ENCODE peak calls at places on chromosomes 13 and 19, in seven cellular contexts. G is colonic mucosa, D is brain microvascular endothelial cell, O is HFFc6, U is fibroblast of the aortic adventitia, E is cardiac fibroblast, S is astrocyte of the spinal cord. X is an unnamed sample.

GRCh38 chr13:33401238-33401637 is 115.7 kb upstream of the STARD13 start:
- DNase-seq in S (no peak), D (no peak), U (no peak), E (no peak), G (peak; percentile 78), O (no peak), X (no peak)

GRCh38 chr13:101624210-101624922 is 171.9 kb downstream of the ITGBL1 start:
- DNase-seq in G (no peak), D (no peak), S (peak; percentile 43), E (no peak), O (no peak), U (peak; percentile 32), X (no peak)

GRCh38 chr19:7550987-7551761 is 15.7 kb downstream of the PNPLA6 start:
- DNase-seq in O (no peak), S (peak; percentile 59), D (peak; percentile 27), U (no peak), G (peak; percentile 83), E (peak; percentile 38), X (peak; percentile 81)

GRCh38 chr19:41793414-41793727 is 3.0 kb upstream of the CEACAM3 start:
- DNase-seq in S (no peak), O (no peak), G (no peak), U (no peak), D (no peak), E (no peak), X (no peak)

GRCh38 chr13:49346460-49346859 is 97.4 kb downstream of the CAB39L start:
- DNase-seq in S (no peak), U (no peak), D (no peak), E (no peak), G (no peak), O (no peak), X (no peak)

GRCh38 chr13:92896842-92897241 is 329.8 kb upstream of the GPC6 start:
- DNase-seq in D (peak; percentile 20), O (no peak), S (peak; percentile 25), E (peak; percentile 25), G (no peak), U (peak; percentile 39), X (no peak)

GRCh38 chr19:2634228-2634951 is 68.1 kb downstream of the GNG7 start:
- DNase-seq in G (no peak), S (no peak), D (no peak), O (no peak), E (peak; percentile 73), U (peak; percentile 49), X (no peak)

GRCh38 chr19:18496167-18496979 is 25.5 kb downstream of the ELL start:
- DNase-seq in S (peak; percentile 32), G (peak; percentile 60), E (peak; percentile 81), D (peak; percentile 61), U (peak; percentile 27), O (peak; percentile 77), X (no peak)

GRCh38 chr13:100212904-100213538 is 124.1 kb downstream of the PCCA start:
- DNase-seq in S (no peak), O (no peak), U (no peak), G (no peak), E (no peak), D (no peak), X (no peak)

GRCh38 chr13:68808456-68808855 is 1299.2 kb upstream of the ATXN8OS start:
- DNase-seq in G (no peak), O (no peak), D (no peak), E (no peak), U (no peak), S (peak; percentile 74), X (no peak)

GRCh38 chr19:16978156-16978555 is 48.5 kb downstream of the CPAMD8 start:
- DNase-seq in D (no peak), U (no peak), O (no peak), G (no peak), E (no peak), S (no peak), X (no peak)

GRCh38 chr13:86585826-86586225 is 786.6 kb upstream of the SLITRK6 start:
- DNase-seq in S (peak; percentile 82), U (peak; percentile 90), E (no peak), O (no peak), D (no peak), G (peak; percentile 36), X (no peak)

GRCh38 chr13:76637651-76638111 is 248.5 kb downstream of the KCTD12 start:
- DNase-seq in U (peak; percentile 33), E (peak; percentile 87), O (peak; percentile 18), D (peak; percentile 42), S (peak; percentile 64), G (no peak), X (no peak)

GRCh38 chr13:114054269-114054668 is 78.2 kb downstream of the RASA3 start:
- DNase-seq in S (no peak), U (no peak), D (no peak), G (no peak), O (no peak), E (no peak), X (no peak)

GRCh38 chr19:7725791-7726190 is 6.1 kb downstream of the CLEC4G start:
- DNase-seq in O (no peak), S (no peak), U (no peak), D (no peak), E (no peak), G (no peak), X (no peak)

GRCh38 chr19:55325172-55325571 is at the start of gene TMEM150B:
- DNase-seq in O (no peak), U (no peak), G (no peak), E (no peak), D (no peak), S (no peak), X (no peak)

GRCh38 chr19:4577020-4577782 is 17.7 kb upstream of the SEMA6B start:
- DNase-seq in D (no peak), S (peak; percentile 15), O (no peak), G (no peak), U (peak; percentile 37), E (peak; percentile 40), X (no peak)

GRCh38 chr13:33218020-33218419 is 67.5 kb downstream of the STARD13 start:
- DNase-seq in G (no peak), D (peak; percentile 75), S (peak; percentile 68), E (peak; percentile 48), U (no peak), O (peak; percentile 57), X (no peak)

GRCh38 chr19:7603919-7604318 is 8.3 kb downstream of the CAMSAP3 start:
- DNase-seq in O (no peak), S (no peak), E (no peak), D (no peak), G (no peak), U (peak; percentile 17), X (no peak)

GRCh38 chr19:46015080-46015960 is 7.5 kb downstream of the PGLYRP1 start:
- DNase-seq in O (no peak), G (peak; percentile 90), E (no peak), S (peak; percentile 8), D (no peak), U (no peak), X (no peak)

GRCh38 chr13:73767747-73768315 is 366.4 kb downstream of the KLF12 start:
- DNase-seq in E (peak; percentile 17), O (peak; percentile 11), D (no peak), G (peak; percentile 44), S (no peak), U (no peak), X (no peak)
- TF ChIP-seq CTCF in E (peak; percentile 47), O (peak; percentile 68), D (peak; percentile 66), G (no peak), S (peak; percentile 38), U (peak; percentile 43), X (peak; percentile 64)

GRCh38 chr19:12872255-12872654 is 9.0 kb downstream of the DNASE2 start:
- DNase-seq in U (no peak), E (no peak), S (no peak), D (no peak), O (no peak), G (no peak), X (no peak)

GRCh38 chr19:12872941-12873890 is 8.0 kb downstream of the DNASE2 start:
- DNase-seq in G (peak; percentile 79), S (peak; percentile 43), D (peak; percentile 52), E (peak; percentile 84), O (peak; percentile 31), U (peak; percentile 57), X (no peak)

GRCh38 chr19:12875086-12875485 is 6.2 kb downstream of the DNASE2 start:
- DNase-seq in D (no peak), U (no peak), G (no peak), S (no peak), E (no peak), O (no peak), X (no peak)

GRCh38 chr19:12871681-12872080 is 9.6 kb downstream of the DNASE2 start:
- DNase-seq in O (no peak), S (no peak), E (no peak), G (no peak), D (no peak), U (no peak), X (no peak)

GRCh38 chr19:12873891-12874745 is 7.1 kb downstream of the DNASE2 start:
- DNase-seq in D (no peak), O (no peak), E (no peak), S (no peak), G (no peak), U (no peak), X (no peak)
- TF ChIP-seq CTCF in D (no peak), O (no peak), E (no peak), S (no peak), G (no peak), U (no peak), X (no peak)

DNA sequence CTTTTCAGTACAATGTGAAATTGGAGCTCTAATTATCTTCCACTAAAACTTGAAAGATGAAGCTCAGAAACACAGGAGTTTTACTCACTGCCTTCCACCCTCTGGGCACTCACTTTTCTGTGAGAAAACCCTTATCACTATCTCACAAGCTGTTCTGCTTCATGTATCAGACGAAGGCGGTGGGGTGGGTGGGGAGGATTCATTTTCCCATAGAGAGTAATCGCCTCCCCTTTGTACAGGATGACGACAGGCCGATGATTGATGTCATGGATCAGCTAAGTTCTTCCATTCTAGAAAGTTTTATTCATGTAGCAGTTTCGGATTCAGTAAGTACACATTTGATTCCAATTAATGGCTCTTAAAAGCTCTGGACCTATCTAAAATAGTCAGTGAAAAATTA is 139.9 kb downstream of the ZAR1L start:
- DNase-seq in E (no peak), G (no peak), D (no peak), S (no peak), U (peak; percentile 45), O (no peak), X (no peak)
- TF ChIP-seq CTCF in E (no peak), G (no peak), D (no peak), S (no peak), U (no peak), O (no peak), X (no peak)

DNA sequence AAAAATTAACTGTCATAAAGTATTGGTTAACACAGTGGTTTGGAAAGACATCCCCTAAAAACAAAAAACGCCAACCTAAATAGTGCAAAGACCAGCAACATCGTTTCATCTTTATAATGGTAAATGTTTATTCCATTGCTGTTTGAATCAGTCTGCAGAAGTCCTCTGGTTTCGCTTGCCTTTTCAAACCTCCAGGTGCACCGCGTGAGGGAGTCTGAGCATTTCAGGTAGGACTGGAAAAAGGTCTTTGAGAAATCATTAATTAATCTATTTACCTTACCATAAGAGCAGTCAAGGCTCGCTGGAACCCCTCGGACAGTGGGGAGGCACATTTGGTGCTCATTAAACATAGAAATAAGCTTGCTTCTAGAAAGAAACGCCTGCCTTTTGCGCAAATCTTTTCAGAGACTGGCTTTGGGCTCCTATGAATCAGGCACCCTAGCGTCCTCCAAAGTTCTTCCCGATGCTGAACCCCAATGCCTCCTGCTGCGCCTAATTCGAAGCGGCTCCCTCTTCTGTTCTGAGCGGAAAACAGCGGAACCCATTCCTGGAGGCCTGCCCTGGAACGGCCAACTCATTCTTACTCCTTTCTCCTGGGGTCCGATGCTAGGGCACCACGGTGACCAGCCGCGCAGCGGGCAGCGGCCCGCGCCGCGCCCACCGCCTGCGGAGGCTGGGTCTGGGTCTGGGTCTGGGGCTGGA is 942 bp upstream of the MTUS2 start:
- DNase-seq in U (peak; percentile 15), D (no peak), O (peak; percentile 15), E (peak; percentile 39), G (no peak), S (peak; percentile 12), X (no peak)
- TF ChIP-seq CTCF in U (peak; percentile 3), D (peak; percentile 19), O (peak; percentile 30), E (no peak), G (no peak), S (no peak), X (no peak)

X was measured in type B pancreatic cell.